ENCODE peak calls at places on chromosomes 1 and 21, in six cellular contexts. Z is H1, M is IMR-90, D is mesenchymal stem cell, A is neuronal stem cell, T is trophoblast cell. F is an unnamed sample.

GRCh38 chr21:31098576-31099005 is 60.3 kb upstream of the KRTAP19-8 start:
- DNase-seq in Z (peak), M (peak), D (peak), A (peak), T (peak), F (peak)

GRCh38 chr1:240888039-240888786 is 276.3 kb upstream of the GREM2 start:
- DNase-seq in Z (peak), M (no peak), D (no peak), A (peak), T (peak), F (peak)

GRCh38 chr1:152442291-152442690 is 28.2 kb upstream of the CRNN start:
- DNase-seq in Z (no peak), M (no peak), D (no peak), A (no peak), T (no peak), F (no peak)

GRCh38 chr1:55275976-55276375 is 60.8 kb upstream of the USP24 start:
- DNase-seq in Z (no peak), M (peak), D (peak), A (no peak), T (peak), F (no peak)

GRCh38 chr21:43585924-43586411 is 73.3 kb downstream of the HSF2BP start:
- DNase-seq in Z (no peak), M (peak), D (peak), A (peak), T (peak), F (peak)

GRCh38 chr1:236779312-236779711 is 15.8 kb upstream of the MTR start:
- DNase-seq in Z (no peak), M (no peak), D (no peak), A (no peak), T (no peak), F (no peak)

GRCh38 chr1:150383629-150384318 is 19.8 kb downstream of the RPRD2 start:
- DNase-seq in Z (no peak), M (no peak), D (no peak), A (no peak), T (no peak), F (no peak)

GRCh38 chr1:201298381-201299367 is 15.4 kb downstream of the PKP1 start:
- DNase-seq in Z (no peak), M (no peak), D (no peak), A (no peak), T (no peak), F (no peak)

GRCh38 chr1:101037316-101037715 is 11.7 kb upstream of the DPH5 start:
- DNase-seq in Z (no peak), M (peak), D (peak), A (no peak), T (peak), F (no peak)

GRCh38 chr1:115946116-115946515 is 30.2 kb upstream of the SLC22A15 start:
- DNase-seq in Z (no peak), M (no peak), D (no peak), A (no peak), T (no peak), F (no peak)

GRCh38 chr1:76998582-76999189 is 131.4 kb downstream of the ST6GALNAC5 start:
- DNase-seq in Z (no peak), M (peak), D (peak), A (no peak), T (peak), F (no peak)

GRCh38 chr21:44443891-44444285 is 11.4 kb upstream of the LRRC3 start:
- DNase-seq in Z (no peak), M (no peak), D (no peak), A (no peak), T (no peak), F (no peak)

GRCh38 chr21:42614811-42615342 is 38.5 kb upstream of the PDE9A start:
- DNase-seq in Z (no peak), M (no peak), D (peak), A (no peak), T (peak), F (no peak)

GRCh38 chr1:26094677-26095383 is 16.8 kb upstream of the PDIK1L start:
- DNase-seq in Z (peak), M (no peak), D (peak), A (no peak), T (peak), F (peak)

GRCh38 chr1:218809625-218810024 is 364.1 kb upstream of the LYPLAL1 start:
- DNase-seq in Z (no peak), M (no peak), D (no peak), A (no peak), T (no peak), F (no peak)

GRCh38 chr1:59100975-59101374 is 195.9 kb upstream of the FGGY start:
- DNase-seq in Z (no peak), M (peak), D (peak), A (no peak), T (peak), F (no peak)

GRCh38 chr1:214058071-214058470 is 70.3 kb downstream of the PROX1 start:
- DNase-seq in Z (no peak), M (no peak), D (no peak), A (no peak), T (no peak), F (no peak)

GRCh38 chr1:93700532-93701469 is 19.2 kb upstream of the BCAR3 start:
- DNase-seq in Z (no peak), M (no peak), D (no peak), A (no peak), T (peak), F (no peak)

GRCh38 chr21:35036521-35037383 is 12.3 kb downstream of the RUNX1 start:
- DNase-seq in Z (no peak), M (no peak), D (no peak), A (no peak), T (no peak), F (no peak)

GRCh38 chr21:14267071-14267470 is 51.1 kb downstream of the RBM11 start:
- DNase-seq in Z (no peak), M (no peak), D (no peak), A (no peak), T (no peak), F (no peak)

GRCh38 chr21:30994917-30995316 is 43.4 kb downstream of the KRTAP19-8 start:
- DNase-seq in Z (no peak), M (no peak), D (no peak), A (no peak), T (peak), F (no peak)

GRCh38 chr21:34846601-34847112 is 177.9 kb downstream of the CLIC6 start:
- DNase-seq in Z (no peak), M (peak), D (peak), A (peak), T (peak), F (no peak)

GRCh38 chr1:157001304-157001703 is 44.2 kb downstream of the ARHGEF11 start:
- DNase-seq in Z (peak), M (peak), D (peak), A (no peak), T (no peak), F (no peak)

GRCh38 chr1:41640141-41640751 is 155.8 kb upstream of the EDN2 start:
- DNase-seq in Z (no peak), M (no peak), D (no peak), A (no peak), T (no peak), F (no peak)

GRCh38 chr1:215923129-215923824 is 356.2 kb downstream of the KCTD3 start:
- DNase-seq in Z (no peak), M (peak), D (peak), A (no peak), T (peak), F (no peak)

GRCh38 chr1:185376840-185377635 is 60.0 kb upstream of the IVNS1ABP start:
- DNase-seq in Z (no peak), M (peak), D (peak), A (no peak), T (peak), F (no peak)

GRCh38 chr1:167564592-167564991 is 11.0 kb upstream of the CREG1 start:
- DNase-seq in Z (no peak), M (no peak), D (no peak), A (no peak), T (no peak), F (peak)

GRCh38 chr1:74767490-74767889 is 34.5 kb downstream of the TYW3 start:
- DNase-seq in Z (peak), M (peak), D (peak), A (no peak), T (no peak), F (peak)

GRCh38 chr21:42799948-42800347 is 79.4 kb downstream of the WDR4 start:
- DNase-seq in Z (peak), M (no peak), D (no peak), A (no peak), T (no peak), F (peak)

GRCh38 chr1:73104749-73105148 is 822.4 kb upstream of the NEGR1 start:
- DNase-seq in Z (no peak), M (no peak), D (no peak), A (no peak), T (no peak), F (no peak)

GRCh38 chr1:41843378-41843777 is 75.3 kb downstream of the HIVEP3 start:
- DNase-seq in Z (no peak), M (peak), D (peak), A (no peak), T (no peak), F (no peak)

GRCh38 chr1:93196591-93196990 is 16.1 kb downstream of the CCDC18 start:
- DNase-seq in Z (no peak), M (peak), D (peak), A (no peak), T (peak), F (no peak)

GRCh38 chr1:111481387-111482221 is 7.8 kb downstream of the C1orf162 start:
- DNase-seq in Z (peak), M (peak), D (peak), A (peak), T (peak), F (peak)

GRCh38 chr1:146012703-146013565 is 8.6 kb downstream of the HJV start:
- DNase-seq in Z (no peak), M (peak), D (peak), A (peak), T (peak), F (no peak)

GRCh38 chr1:8649027-8649426 is 168.4 kb downstream of the RERE start:
- DNase-seq in Z (no peak), M (no peak), D (no peak), A (no peak), T (no peak), F (no peak)
- H4K91ac ChIP-seq in Z (no peak), M (no peak), D (no peak), A (no peak), T (no peak), F (no peak)

GRCh38 chr1:20788489-20788795 is 1.3 kb upstream of the HP1BP3 start:
- DNase-seq in Z (no peak), M (no peak), D (no peak), A (no peak), T (no peak), F (no peak)

GRCh38 chr1:20787100-20787774 is at the start of gene HP1BP3:
- DNase-seq in Z (peak), M (peak), D (peak), A (peak), T (peak), F (peak)

GRCh38 chr1:20787775-20788488 is 825 bp upstream of the HP1BP3 start:
- DNase-seq in Z (no peak), M (peak), D (peak), A (no peak), T (peak), F (no peak)

GRCh38 chr1:20785907-20786309 is 1.2 kb downstream of the HP1BP3 start:
- DNase-seq in Z (no peak), M (no peak), D (no peak), A (no peak), T (peak), F (no peak)

DNA sequence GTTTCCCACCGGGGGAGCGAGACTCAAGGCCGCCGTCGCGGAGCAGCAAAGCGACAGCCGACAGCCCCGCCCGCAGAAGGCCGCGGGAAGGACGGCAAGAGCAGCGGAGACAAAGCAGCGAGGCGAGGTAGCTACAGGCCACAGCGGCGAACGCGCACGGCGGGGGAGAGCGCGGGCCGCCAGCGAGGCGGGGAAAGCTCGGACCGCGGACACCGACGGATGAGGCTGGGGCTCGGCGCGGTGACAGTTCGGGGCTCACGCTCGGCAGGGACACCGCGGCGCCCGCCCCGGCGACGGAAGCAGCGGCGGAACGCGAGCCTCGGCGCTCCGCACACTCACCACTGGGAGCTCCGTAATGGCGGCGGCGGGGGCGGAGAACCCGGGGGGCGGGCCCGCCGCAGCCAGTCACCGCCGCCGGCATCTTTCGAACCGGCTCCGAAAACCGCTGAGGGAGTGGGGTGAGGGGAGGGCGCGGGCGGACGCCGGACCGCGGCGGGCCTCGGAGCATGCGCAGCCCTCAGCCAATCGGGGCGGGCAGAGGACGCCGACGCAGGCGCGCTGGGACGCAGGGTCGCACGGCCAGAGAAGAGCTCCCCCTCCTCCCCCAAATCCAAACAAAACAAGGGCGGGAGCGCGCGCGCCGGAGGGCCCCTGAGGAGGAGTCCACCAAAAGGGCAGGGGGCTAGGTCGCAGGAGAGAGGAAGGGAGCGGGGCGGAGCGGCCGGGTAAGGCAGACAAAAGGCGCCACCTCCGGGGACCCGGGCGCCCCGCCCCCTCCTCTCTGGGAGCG is 602 bp downstream of the HP1BP3 start:
- DNase-seq in Z (peak), M (peak), D (peak), A (peak), T (peak), F (peak)
- H3K23ac ChIP-seq in Z (no peak), M (peak), D (peak), A (peak), T (peak), F (no peak)

DNA sequence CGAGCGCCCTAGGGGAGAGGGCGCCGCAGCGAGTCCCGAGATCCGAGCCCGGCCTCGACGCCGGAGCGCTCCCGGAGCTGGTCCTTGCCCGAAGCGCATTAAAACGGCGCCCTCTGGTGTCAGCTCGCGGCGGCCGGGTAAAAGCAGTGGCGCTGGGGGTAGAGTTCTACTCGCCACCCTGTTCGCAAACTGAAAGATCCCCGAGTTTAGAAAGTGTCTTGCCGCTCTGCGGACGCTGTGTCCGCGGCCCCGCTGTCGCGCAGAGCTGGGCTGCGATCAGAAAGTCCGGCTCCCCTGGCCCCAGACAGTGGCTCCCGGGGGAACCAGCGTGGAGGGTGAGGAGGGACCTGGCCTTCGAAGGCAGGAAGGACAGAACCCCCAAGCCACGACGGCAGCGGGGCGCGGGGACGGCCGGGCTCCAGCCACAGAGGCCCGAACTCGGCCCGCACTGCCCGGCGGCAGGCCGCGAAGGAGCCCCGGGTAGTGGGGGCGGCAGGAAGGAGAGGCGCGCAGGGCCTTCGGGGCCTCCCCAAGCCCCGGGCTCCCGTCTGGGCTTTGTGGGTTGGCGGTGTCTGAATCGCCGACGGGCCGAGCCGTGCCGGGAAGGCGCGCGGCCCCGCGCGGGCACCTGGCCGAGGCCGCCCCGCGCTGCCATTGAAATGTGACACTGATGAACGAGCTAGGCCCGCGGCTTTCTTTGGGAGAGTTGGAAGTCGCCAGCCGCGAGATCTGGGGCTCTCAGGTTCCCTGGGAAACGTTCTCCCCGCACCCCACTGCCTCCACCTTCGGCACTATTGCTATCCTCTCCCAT is 39.1 kb upstream of the NFIA start:
- DNase-seq in Z (peak), M (peak), D (peak), A (peak), T (peak), F (peak)
- H4K91ac ChIP-seq in Z (peak), M (no peak), D (peak), A (peak), T (no peak), F (no peak)

DNA sequence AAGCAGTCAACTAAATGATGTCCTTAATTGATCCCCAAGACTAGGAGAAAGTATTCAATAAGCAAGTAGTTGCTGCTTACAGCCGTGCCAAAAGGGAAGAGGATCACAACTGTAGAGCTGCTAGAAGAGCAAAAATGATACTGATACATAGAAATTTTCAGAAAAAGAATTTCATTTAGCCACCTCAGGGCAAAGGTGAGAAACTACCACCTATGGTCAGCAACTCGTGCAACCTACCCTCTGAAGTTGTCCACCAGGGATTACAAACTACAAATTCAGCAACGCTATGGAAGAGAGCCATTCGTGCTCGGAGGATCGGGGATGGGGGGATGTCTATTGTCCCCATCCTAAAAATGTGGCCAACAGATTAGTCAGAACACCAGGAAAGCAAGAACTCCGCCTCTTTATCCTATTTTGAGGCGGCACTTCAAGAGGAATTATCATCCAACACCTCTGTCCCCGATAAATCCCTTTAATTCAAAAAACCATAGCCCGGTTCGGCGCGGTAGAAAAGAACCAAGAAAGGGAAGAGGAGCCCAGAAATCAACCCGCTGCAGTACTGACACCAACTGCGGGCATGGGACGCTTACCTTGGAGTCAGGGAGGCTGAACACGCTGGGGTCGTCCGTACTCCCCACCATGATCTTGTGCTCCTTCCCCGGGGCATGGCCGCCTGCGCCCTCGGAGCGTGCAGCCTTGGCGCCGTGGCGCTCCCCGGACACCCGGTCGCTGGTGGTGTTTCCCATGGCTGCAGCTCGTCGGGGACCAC is 687 bp downstream of the PRKAB2 start:
- DNase-seq in Z (no peak), M (no peak), D (peak), A (no peak), T (peak), F (no peak)
- H3K23ac ChIP-seq in Z (no peak), M (peak), D (peak), A (peak), T (no peak), F (no peak)

GRCh38 chr1:232247669-232248068 is 382.3 kb downstream of the SIPA1L2 start:
- DNase-seq in Z (no peak), M (no peak), D (no peak), A (no peak), T (no peak), F (no peak)
- H4K91ac ChIP-seq in Z (no peak), M (no peak), D (no peak), A (no peak), T (no peak), F (no peak)

GRCh38 chr1:53599461-53599860 is 139.5 kb downstream of the GLIS1 start:
- DNase-seq in Z (no peak), M (no peak), D (no peak), A (no peak), T (no peak), F (no peak)
- H3K23ac ChIP-seq in Z (no peak), M (no peak), D (no peak), A (no peak), T (no peak), F (no peak)